ENCODE peak calls at places on chromosomes 2 and 18, in six cellular contexts. C is H54; L is sciatic nerve; P is stimulated activated CD8-positive, alpha-beta memory T cell treated with anti-CD3 and anti-CD28 coated beads, Interleukin-2, amount 100 ng/mL, for 48 hours; D is DMS153; G is GF-D8. M is an unnamed sample.

GRCh38 chr18:32346667-32347066 is 124.0 kb downstream of the GAREM1 start:
- DNase-seq in C (no peak), D (no peak), P (no peak), G (no peak), L (no peak), M (no peak)

GRCh38 chr2:76640905-76641304 is 881.3 kb downstream of the LRRTM4 start:
- DNase-seq in G (no peak), D (no peak), P (no peak), C (no peak), L (no peak), M (no peak)

GRCh38 chr2:178512491-178512890 is 32.2 kb downstream of the PLEKHA3 start:
- DNase-seq in G (no peak), L (no peak), P (no peak), D (no peak), C (peak), M (no peak)

GRCh38 chr18:40048253-40048652 is 1906.8 kb upstream of the PIK3C3 start:
- DNase-seq in P (no peak), C (no peak), G (no peak), D (no peak), L (no peak), M (no peak)

GRCh38 chr2:186605041-186605440 is 15.2 kb downstream of the ITGAV start:
- DNase-seq in L (no peak), P (no peak), D (peak), C (no peak), G (no peak), M (no peak)

GRCh38 chr18:62044490-62045000 is 142.3 kb downstream of the PIGN start:
- DNase-seq in D (no peak), P (no peak), L (no peak), G (no peak), C (no peak), M (no peak)

GRCh38 chr2:127197475-127198385 is 22.4 kb downstream of the CYP27C1 start:
- DNase-seq in D (peak), C (no peak), L (peak), G (no peak), P (peak), M (peak)

GRCh38 chr2:45397292-45397691 is 213.8 kb downstream of the SRBD1 start:
- DNase-seq in C (no peak), P (no peak), L (no peak), G (no peak), D (no peak), M (no peak)

GRCh38 chr2:63665806-63666205 is 77.0 kb downstream of the MDH1 start:
- DNase-seq in D (no peak), P (no peak), L (no peak), C (no peak), G (no peak), M (no peak)

GRCh38 chr2:134203175-134203574 is 50.7 kb upstream of the MGAT5 start:
- DNase-seq in D (no peak), C (no peak), P (no peak), G (no peak), L (no peak), M (no peak)

GRCh38 chr2:28516430-28516829 is 20.6 kb downstream of the PLB1 start:
- DNase-seq in G (no peak), D (no peak), L (no peak), P (no peak), C (no peak), M (no peak)

GRCh38 chr2:165305391-165306096 is 66.3 kb downstream of the SCN2A start:
- DNase-seq in C (no peak), G (no peak), P (no peak), D (no peak), L (no peak), M (no peak)

GRCh38 chr2:80303825-80304521 is 579 bp downstream of the LRRTM1 start:
- DNase-seq in C (no peak), D (no peak), G (no peak), P (no peak), L (no peak), M (no peak)

GRCh38 chr2:173050684-173051083 is 25.0 kb upstream of the MAP3K20 start:
- DNase-seq in C (no peak), L (no peak), P (no peak), D (no peak), G (no peak), M (no peak)

GRCh38 chr2:164967781-164968228 is 12.5 kb upstream of the SLC38A11 start:
- DNase-seq in L (no peak), D (no peak), G (no peak), C (no peak), P (no peak), M (no peak)

M was measured in natural killer cell.